ENCODE peak calls at places on chromosomes 6 and 20, in five cellular contexts. M is fibroblast of pulmonary artery, J is HFF-Myc, W is adrenal gland, D is A549. Q is an unnamed sample.

GRCh38 chr20:32463642-32464400 is 105.7 kb downstream of the ASXL1 start:
- DNase-seq in M (no peak), J (no peak), W (no peak), D (no peak), Q (no peak)

GRCh38 chr6:62283828-62284411 is 2.1 kb downstream of the KHDRBS2 start:
- DNase-seq in M (peak; percentile 24), J (peak; percentile 0), W (peak; percentile 15), D (peak; percentile 0), Q (no peak)

GRCh38 chr20:3235661-3236324 is 3.2 kb downstream of the SLC4A11 start:
- DNase-seq in M (peak; percentile 22), J (no peak), W (no peak), D (peak; percentile 65), Q (no peak)

GRCh38 chr20:25220021-25220730 is 24.7 kb downstream of the ENTPD6 start:
- DNase-seq in M (no peak), J (no peak), W (no peak), D (no peak), Q (no peak)

GRCh38 chr6:111536888-111537287 is 53.9 kb upstream of the REV3L start:
- DNase-seq in M (peak; percentile 44), J (no peak), W (peak; percentile 43), D (no peak), Q (no peak)

GRCh38 chr6:17212541-17213371 is 68.4 kb upstream of the RBM24 start:
- DNase-seq in M (peak; percentile 5), J (no peak), W (no peak), D (no peak), Q (no peak)

GRCh38 chr6:41430875-41431274 is 95.5 kb downstream of the NCR2 start:
- DNase-seq in M (peak; percentile 33), J (no peak), W (no peak), D (no peak), Q (no peak)

GRCh38 chr6:142058216-142058925 is 74.4 kb upstream of the GJE1 start:
- DNase-seq in M (no peak), J (peak; percentile 60), W (no peak), D (no peak), Q (no peak)

GRCh38 chr6:121485359-121485809 is 49.9 kb downstream of the GJA1 start:
- DNase-seq in M (peak; percentile 49), J (no peak), W (no peak), D (no peak), Q (no peak)

GRCh38 chr20:1702288-1702687 is 44.7 kb upstream of the SIRPG start:
- DNase-seq in M (no peak), J (no peak), W (no peak), D (no peak), Q (peak; percentile 29)

GRCh38 chr6:12576389-12576788 is 140.2 kb upstream of the PHACTR1 start:
- DNase-seq in M (peak; percentile 48), J (no peak), W (no peak), D (no peak), Q (peak; percentile 41)

GRCh38 chr20:47607208-47607613 is 105.5 kb downstream of the NCOA3 start:
- DNase-seq in M (peak; percentile 48), J (no peak), W (no peak), D (no peak), Q (no peak)

GRCh38 chr6:8705435-8706020 is 270.2 kb upstream of the SLC35B3 start:
- DNase-seq in M (no peak), J (no peak), W (no peak), D (no peak), Q (no peak)

GRCh38 chr20:56463428-56463827 is 5.0 kb upstream of the RTF2 start:
- DNase-seq in M (no peak), J (no peak), W (no peak), D (no peak), Q (no peak)

GRCh38 chr20:3189561-3190131 is 14.8 kb downstream of the DDRGK1 start:
- DNase-seq in M (no peak), J (no peak), W (no peak), D (no peak), Q (no peak)

GRCh38 chr6:127058027-127058426 is 60.4 kb upstream of the RSPO3 start:
- DNase-seq in M (peak; percentile 45), J (peak; percentile 17), W (no peak), D (no peak), Q (peak; percentile 13)

GRCh38 chr20:50540620-50541605 is 30.7 kb downstream of the PTPN1 start:
- DNase-seq in M (peak; percentile 97), J (peak; percentile 52), W (no peak), D (peak; percentile 36), Q (peak; percentile 89)

DNA sequence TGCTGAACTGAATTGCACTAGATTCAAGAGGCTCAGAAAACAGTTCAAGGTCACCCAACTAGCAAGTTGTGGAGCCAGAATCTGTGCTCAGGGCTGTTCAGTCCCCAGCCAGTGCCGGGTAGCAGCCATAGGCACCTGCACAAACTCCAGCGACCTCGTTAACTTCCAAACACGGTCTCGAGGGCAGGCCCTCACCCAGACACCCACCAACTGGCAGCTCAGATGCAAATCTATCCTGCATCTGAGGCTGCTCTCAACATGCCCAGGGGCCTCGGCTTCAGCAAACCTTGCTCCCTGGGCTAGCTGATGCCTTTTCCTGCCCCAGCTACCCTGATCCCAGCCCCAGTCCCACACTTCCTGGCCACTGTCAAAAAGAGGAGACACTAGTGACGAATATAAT is 3.7 kb downstream of the JPH2 start:
- DNase-seq in M (no peak), J (no peak), W (no peak), D (no peak), Q (no peak)
- H3K4me3 ChIP-seq in M (no peak overlapping the region), J (no peak overlapping the region), W (no peak overlapping the region), D (no peak overlapping the region), Q (no peak overlapping the region)

DNA sequence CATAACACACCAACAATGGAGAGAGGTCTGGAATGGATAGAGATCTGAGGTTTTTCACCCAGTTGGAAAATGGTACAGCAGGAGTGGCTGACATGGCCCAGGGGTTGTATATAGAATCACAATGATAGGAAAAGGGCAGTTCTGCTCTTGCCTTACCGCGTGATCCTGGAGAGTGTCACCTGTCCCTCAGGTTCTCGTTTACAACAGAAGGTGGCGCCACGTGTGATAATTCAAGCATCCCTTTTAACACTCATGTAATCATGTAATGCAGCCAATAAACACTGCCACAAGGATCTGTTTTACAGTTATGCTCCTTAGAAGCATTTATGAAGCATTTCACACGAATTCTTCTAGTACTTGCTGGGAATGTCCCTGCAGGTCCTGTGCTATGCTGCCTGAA is 12.9 kb upstream of the WFDC2 start:
- DNase-seq in M (peak; percentile 10), J (no peak), W (no peak), D (no peak), Q (no peak)
- TF ChIP-seq CTCF in M (peak; percentile 23), J (peak; percentile 20), W (no peak), D (peak; percentile 22), Q (no peak)

GRCh38 chr20:58855506-58856314 is 3.2 kb downstream of the GNAS start:
- DNase-seq in M (no peak), J (no peak), W (no peak), D (no peak), Q (no peak)

GRCh38 chr20:58853466-58853865 is 950 bp downstream of the GNAS start:
- DNase-seq in M (no peak), J (no peak), W (no peak), D (no peak), Q (no peak)

GRCh38 chr20:58853976-58854637 is 1.6 kb downstream of the GNAS start:
- DNase-seq in M (no peak), J (no peak), W (no peak), D (no peak), Q (no peak)

GRCh38 chr20:58852559-58853271 is at the start of gene GNAS:
- DNase-seq in M (peak; percentile 71), J (no peak), W (peak; percentile 28), D (peak; percentile 72), Q (peak; percentile 19)

GRCh38 chr20:58854638-58855471 is 2.3 kb downstream of the GNAS start:
- DNase-seq in M (no peak), J (no peak), W (no peak), D (no peak), Q (no peak)
- H3K4me3 ChIP-seq in M (no peak overlapping the region), J (peak overlapping the region; percentile 9), W (no peak overlapping the region), D (no peak overlapping the region), Q (peak overlapping the region; percentile 9)

DNA sequence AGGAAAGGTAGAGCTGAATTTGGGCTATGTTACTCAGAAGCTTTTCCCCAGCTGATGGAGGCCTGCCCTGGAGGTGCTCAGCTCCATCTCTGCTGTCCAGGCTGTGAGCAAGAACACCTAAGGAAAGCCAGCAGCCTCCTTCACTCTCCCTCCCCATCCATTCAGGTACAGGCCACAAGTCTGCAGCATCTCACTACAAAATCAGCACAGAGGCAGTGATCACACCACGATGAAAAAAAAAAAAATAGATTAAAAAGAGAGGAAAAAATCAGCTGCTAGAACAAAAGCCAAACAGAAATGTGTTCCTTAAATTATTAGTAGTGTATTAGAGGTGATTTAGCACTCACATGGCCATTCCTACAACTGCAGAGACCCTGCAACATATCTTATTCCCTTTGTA is 515.0 kb downstream of the CDH26 start:
- DNase-seq in M (no peak), J (no peak), W (no peak), D (no peak), Q (no peak)
- TF ChIP-seq CTCF in M (no peak), J (no peak), W (no peak), D (no peak), Q (no peak)

GRCh38 chr6:33066917-33067521 is 6.4 kb downstream of the HLA-DPA1 start:
- DNase-seq in M (no peak), J (no peak), W (no peak), D (no peak), Q (no peak)

GRCh38 chr6:33065312-33065711 is 8.1 kb downstream of the HLA-DPA1 start:
- DNase-seq in M (no peak), J (no peak), W (no peak), D (no peak), Q (no peak)

GRCh38 chr6:33057222-33058150 is 16.0 kb downstream of the HLA-DPA1 start:
- DNase-seq in M (no peak), J (no peak), W (no peak), D (no peak), Q (no peak)

GRCh38 chr6:33064723-33065122 is 8.7 kb downstream of the HLA-DPA1 start:
- DNase-seq in M (no peak), J (no peak), W (no peak), D (no peak), Q (no peak)

DNA sequence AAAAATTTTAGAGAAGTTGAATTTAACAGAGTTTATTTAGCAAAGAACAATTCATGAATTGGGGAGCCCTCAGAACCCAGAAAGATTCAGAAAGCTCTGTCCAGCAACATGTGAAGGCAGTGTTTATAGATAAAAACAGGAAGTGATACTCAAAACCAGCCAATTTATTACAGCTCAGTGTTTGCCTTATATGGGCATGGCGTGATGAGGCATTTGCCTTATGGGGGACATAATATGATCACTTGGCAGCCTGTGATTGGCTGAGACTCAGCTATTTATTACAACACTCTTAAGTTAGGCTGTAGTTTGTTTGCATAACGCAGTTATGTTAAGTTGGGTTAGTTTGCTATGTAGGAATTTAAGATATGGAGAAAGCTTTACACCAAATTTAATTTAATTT is 11.5 kb downstream of the HLA-DPA1 start:
- DNase-seq in M (peak; percentile 38), J (no peak), W (no peak), D (no peak), Q (no peak)
- H3K4me3 ChIP-seq in M (no peak overlapping the region), J (no peak overlapping the region), W (no peak overlapping the region), D (no peak overlapping the region), Q (no peak overlapping the region)

DNA sequence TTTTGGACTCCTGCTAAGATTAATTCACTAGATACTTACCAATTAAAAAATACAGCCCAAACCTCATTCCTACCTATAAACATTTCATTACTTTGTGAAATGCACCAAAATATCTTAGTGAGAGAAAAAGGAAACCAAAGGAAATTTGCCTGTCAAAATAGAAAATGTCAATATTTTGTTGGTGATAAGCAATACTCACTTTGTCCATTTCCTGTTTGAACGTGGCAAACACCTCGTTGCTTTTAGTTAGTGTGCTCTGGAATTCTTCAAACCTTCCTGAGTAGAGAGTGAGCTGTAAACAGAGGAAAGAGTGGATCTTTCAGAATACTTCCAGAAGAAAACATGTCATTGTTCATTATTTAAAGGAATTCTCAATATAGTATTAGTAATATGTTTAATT is 44.2 kb downstream of the TXLNB start:
- DNase-seq in M (no peak), J (no peak), W (no peak), D (no peak), Q (no peak)
- TF ChIP-seq CTCF in M (no peak), J (no peak), W (no peak), D (no peak), Q (no peak)

Q was measured in astrocyte of the cerebellum.